ENCODE peak calls at places on chromosomes 12 and 14, in five cellular contexts. W, X, B, F and Z are unnamed samples.

GRCh38 chr12:47377414-47378221 is 297.9 kb upstream of the AMIGO2 start:
- DNase-seq in W (peak), X (peak), B (peak), F (no peak), Z (no peak)

GRCh38 chr14:95156153-95156764 is 1.1 kb downstream of the DICER1 start:
- DNase-seq in W (peak), X (peak), B (peak), F (no peak), Z (no peak)

GRCh38 chr14:72924332-72924731 is 1.9 kb upstream of the DCAF4 start:
- DNase-seq in W (no peak), X (peak), B (no peak), F (no peak), Z (no peak)

GRCh38 chr12:27273114-27273513 is 29.0 kb downstream of the STK38L start:
- DNase-seq in W (no peak), X (no peak), B (no peak), F (no peak), Z (no peak)

GRCh38 chr12:40055227-40055579 is 50.7 kb downstream of the SLC2A13 start:
- DNase-seq in W (no peak), X (peak), B (no peak), F (no peak), Z (no peak)

GRCh38 chr12:69620921-69621320 is 10.2 kb upstream of the LRRC10 start:
- DNase-seq in W (no peak), X (no peak), B (peak), F (no peak), Z (no peak)

GRCh38 chr12:2288471-2288870 is 235.7 kb downstream of the CACNA1C start:
- DNase-seq in W (no peak), X (no peak), B (no peak), F (no peak), Z (no peak)

GRCh38 chr12:31872831-31873604 is 86.2 kb upstream of the RESF1 start:
- DNase-seq in W (no peak), X (no peak), B (no peak), F (no peak), Z (no peak)

GRCh38 chr14:53814371-53814770 is 142.3 kb downstream of the BMP4 start:
- DNase-seq in W (no peak), X (no peak), B (no peak), F (no peak), Z (no peak)

GRCh38 chr14:93757185-93757584 is 31.1 kb downstream of the PRIMA1 start:
- DNase-seq in W (no peak), X (no peak), B (no peak), F (no peak), Z (no peak)

GRCh38 chr14:65304963-65305362 is 107.6 kb upstream of the FUT8 start:
- DNase-seq in W (no peak), X (no peak), B (no peak), F (no peak), Z (no peak)

GRCh38 chr12:47218191-47218654 is 138.5 kb upstream of the AMIGO2 start:
- DNase-seq in W (no peak), X (no peak), B (no peak), F (no peak), Z (no peak)

GRCh38 chr12:96350982-96351381 is 49.3 kb downstream of the CDK17 start:
- DNase-seq in W (no peak), X (no peak), B (no peak), F (no peak), Z (no peak)

GRCh38 chr14:77838756-77839565 is 39.1 kb downstream of the ADCK1 start:
- DNase-seq in W (no peak), X (no peak), B (no peak), F (peak), Z (no peak)

GRCh38 chr12:30154996-30155730 is 371.4 kb upstream of the TMTC1 start:
- DNase-seq in W (no peak), X (no peak), B (peak), F (no peak), Z (no peak)

GRCh38 chr12:121796855-121797751 is 3.6 kb upstream of the RHOF start:
- DNase-seq in W (peak), X (peak), B (peak), F (peak), Z (peak)

GRCh38 chr14:34211732-34212131 is 250.3 kb downstream of the SPTSSA start:
- DNase-seq in W (peak), X (no peak), B (no peak), F (no peak), Z (no peak)

GRCh38 chr14:105532735-105533141 is 6.4 kb downstream of the TMEM121 start:
- DNase-seq in W (peak), X (peak), B (peak), F (no peak), Z (peak)

GRCh38 chr12:114625294-114625851 is 58.6 kb downstream of the TBX3 start:
- DNase-seq in W (peak), X (peak), B (peak), F (peak), Z (peak)

GRCh38 chr14:76687611-76688372 is 73.5 kb upstream of the VASH1 start:
- DNase-seq in W (no peak), X (no peak), B (no peak), F (no peak), Z (no peak)

GRCh38 chr14:101187816-101188570 is 284.5 kb upstream of the RTL1 start:
- DNase-seq in W (no peak), X (no peak), B (no peak), F (no peak), Z (no peak)

GRCh38 chr12:49664591-49665146 is 41.3 kb downstream of the PRPF40B start:
- DNase-seq in W (no peak), X (no peak), B (peak), F (no peak), Z (no peak)

GRCh38 chr12:80935076-80935475 is 2.7 kb downstream of the LIN7A start:
- DNase-seq in W (no peak), X (no peak), B (no peak), F (no peak), Z (no peak)